ENCODE peak calls at places on chromosomes 12 and 14, in four cellular contexts. A, K, V and E are unnamed samples.

GRCh38 chr12:71626768-71627167 is 36.9 kb downstream of the ZFC3H1 start:
- DNase-seq in A (no peak), K (no peak), V (no peak), E (no peak)

GRCh38 chr12:76719171-76719631 is 44.7 kb upstream of the ZDHHC17 start:
- DNase-seq in A (no peak), K (peak), V (no peak), E (no peak)

GRCh38 chr14:58808828-58809227 is 171.1 kb downstream of the DACT1 start:
- DNase-seq in A (no peak), K (peak), V (peak), E (no peak)

GRCh38 chr14:95322646-95323045 is 2.9 kb upstream of the CLMN start:
- DNase-seq in A (no peak), K (no peak), V (no peak), E (no peak)

GRCh38 chr12:122003646-122004611 is 17.8 kb upstream of the BCL7A start:
- DNase-seq in A (no peak), K (no peak), V (no peak), E (no peak)

GRCh38 chr12:21881950-21882349 is 59.3 kb downstream of the ABCC9 start:
- DNase-seq in A (no peak), K (no peak), V (no peak), E (no peak)

GRCh38 chr14:63273091-63273490 is 45.6 kb downstream of the GPHB5 start:
- DNase-seq in A (no peak), K (no peak), V (no peak), E (no peak)

GRCh38 chr14:91331761-91332447 is 85.7 kb downstream of the CCDC88C start:
- DNase-seq in A (no peak), K (no peak), V (no peak), E (no peak)

GRCh38 chr12:106903241-106903950 is 52.3 kb upstream of the TMEM263 start:
- DNase-seq in A (peak), K (no peak), V (peak), E (no peak)

GRCh38 chr14:100438271-100438670 is 115.1 kb downstream of the SLC25A47 start:
- DNase-seq in A (no peak), K (no peak), V (no peak), E (peak)

GRCh38 chr12:49808686-49809368 is 19.4 kb downstream of the NCKAP5L start:
- DNase-seq in A (no peak), K (no peak), V (no peak), E (no peak)

GRCh38 chr14:28365510-28365909 is 401.1 kb upstream of the FOXG1 start:
- DNase-seq in A (no peak), K (no peak), V (no peak), E (no peak)

GRCh38 chr12:16685107-16685506 is 79.1 kb upstream of the LMO3 start:
- DNase-seq in A (no peak), K (no peak), V (no peak), E (no peak)
- TF ChIP-seq CTCF in A (no peak), K (peak), V (no peak), E (peak)

GRCh38 chr12:124034297-124034696 is 61.3 kb downstream of the ZNF664 start:
- DNase-seq in A (no peak), K (no peak), V (no peak), E (no peak)

GRCh38 chr12:124037341-124037740 is 64.3 kb downstream of the ZNF664 start:
- DNase-seq in A (no peak), K (no peak), V (no peak), E (no peak)

GRCh38 chr12:124033859-124034258 is 60.8 kb downstream of the ZNF664 start:
- DNase-seq in A (no peak), K (no peak), V (no peak), E (no peak)

GRCh38 chr12:124039276-124039675 is 66.3 kb downstream of the ZNF664 start:
- DNase-seq in A (no peak), K (no peak), V (no peak), E (no peak)

GRCh38 chr12:124036117-124037109 is 63.4 kb downstream of the ZNF664 start:
- DNase-seq in A (peak), K (no peak), V (no peak), E (no peak)
- TF ChIP-seq CTCF in A (peak), K (peak), V (no peak), E (peak)

GRCh38 chr12:97288526-97288925 is 174.1 kb upstream of the RMST start:
- DNase-seq in A (no peak), K (no peak), V (no peak), E (no peak)

DNA sequence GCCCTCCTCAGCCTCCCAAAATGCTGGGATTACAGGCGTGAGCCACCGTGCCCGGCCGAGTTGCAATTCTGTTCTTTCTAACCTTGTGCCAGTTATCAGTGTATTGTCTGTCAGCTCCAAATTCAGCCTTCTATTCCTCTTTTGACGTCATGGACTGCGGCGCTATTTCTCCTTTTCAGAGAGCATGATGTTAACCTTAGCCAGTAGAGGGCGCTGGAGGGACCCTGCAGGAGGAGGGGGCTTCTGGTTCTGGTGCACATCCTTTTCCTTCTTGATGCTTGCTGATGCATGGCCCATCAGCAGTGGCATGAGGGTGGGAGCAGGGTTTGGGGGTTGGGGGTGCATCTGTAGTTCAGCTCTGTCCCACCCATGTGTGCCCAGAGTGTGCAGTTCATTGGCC is 179.3 kb upstream of the RMST start:
- DNase-seq in A (no peak), K (no peak), V (no peak), E (no peak)
- TF ChIP-seq CTCF in A (no peak), K (no peak), V (no peak), E (no peak)

GRCh38 chr12:56040151-56040550 is 1.6 kb upstream of the RPS26 start:
- DNase-seq in A (no peak), K (no peak), V (no peak), E (no peak)

GRCh38 chr12:56038022-56038665 is 3.6 kb upstream of the RPS26 start:
- DNase-seq in A (no peak), K (no peak), V (no peak), E (no peak)

GRCh38 chr12:56040963-56041578 is 647 bp upstream of the RPS26 start:
- DNase-seq in A (no peak), K (no peak), V (no peak), E (no peak)

GRCh38 chr12:56042430-56043203 is 899 bp downstream of the RPS26 start:
- DNase-seq in A (no peak), K (no peak), V (no peak), E (no peak)

DNA sequence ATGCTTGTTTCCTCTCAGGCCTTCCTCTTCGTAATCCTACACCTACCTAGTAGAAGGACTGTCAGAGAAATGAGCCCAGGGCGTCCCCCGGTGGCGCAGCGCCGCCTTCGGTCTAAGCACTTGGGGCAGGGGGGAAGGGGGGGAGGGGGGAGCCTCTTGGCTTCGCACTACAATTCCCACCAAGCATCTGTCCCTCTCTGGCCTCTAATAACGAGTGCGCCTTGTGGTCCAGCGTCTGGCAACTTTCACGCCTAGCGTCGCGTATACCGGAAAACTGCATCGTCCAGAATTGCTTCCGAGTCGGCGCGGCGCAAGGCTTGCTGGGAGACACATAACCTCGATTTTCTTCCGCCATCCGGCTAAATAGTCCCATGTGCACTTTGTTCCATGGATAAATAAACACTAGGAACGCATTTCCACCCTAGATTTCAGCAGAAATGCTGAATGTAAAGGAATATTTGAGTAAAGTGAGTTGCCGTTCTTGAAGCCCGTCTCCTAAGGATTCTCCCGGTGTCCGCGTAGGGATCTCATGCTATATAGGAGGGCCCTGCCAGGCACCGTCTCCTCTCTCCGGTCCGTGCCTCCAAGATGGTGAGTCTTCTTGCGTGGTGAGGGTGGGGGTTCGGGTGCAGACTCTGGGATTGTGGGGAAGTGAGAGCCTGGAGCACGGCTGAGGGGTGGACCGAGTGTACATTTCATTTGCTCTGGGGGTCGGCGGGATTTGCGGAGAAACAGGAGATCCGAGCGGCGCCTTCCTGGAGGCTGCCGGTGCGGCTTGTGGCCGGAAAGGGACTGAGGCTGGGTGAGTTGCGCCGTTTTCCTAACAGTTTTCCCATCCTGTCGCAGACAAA is at the start of gene RPS26:
- DNase-seq in A (peak), K (peak), V (peak), E (peak)
- TF ChIP-seq CTCF in A (peak), K (peak), V (no peak), E (peak)

GRCh38 chr14:55864890-55865655 is 253.1 kb upstream of the PELI2 start:
- DNase-seq in A (no peak), K (no peak), V (no peak), E (no peak)
- TF ChIP-seq CTCF in A (no peak), K (no peak), V (no peak), E (no peak)